ENCODE peak calls at places on chromosomes 11 and 22, in four cellular contexts. T, G, Z and A are unnamed samples.

GRCh38 chr11:118435233-118435892 is 929 bp upstream of the KMT2A start:
- DNase-seq in T (peak), G (peak), Z (peak), A (no peak)

GRCh38 chr11:125117429-125117828 is 6.0 kb upstream of the TMEM218 start:
- DNase-seq in T (no peak), G (no peak), Z (no peak), A (no peak)

GRCh38 chr11:11025087-11025486 is 167.2 kb upstream of the ZBED5 start:
- DNase-seq in T (no peak), G (no peak), Z (no peak), A (no peak)

GRCh38 chr11:79291948-79292347 is 148.9 kb downstream of the TENM4 start:
- DNase-seq in T (no peak), G (no peak), Z (no peak), A (no peak)

GRCh38 chr11:94218372-94218771 is 86.0 kb upstream of the IZUMO1R start:
- DNase-seq in T (no peak), G (no peak), Z (no peak), A (no peak)

GRCh38 chr22:23127055-23127756 is 14.6 kb downstream of the RSPH14 start:
- DNase-seq in T (no peak), G (no peak), Z (no peak), A (no peak)

GRCh38 chr11:70572974-70573260 is 174.6 kb downstream of the CTTN start:
- DNase-seq in T (no peak), G (no peak), Z (no peak), A (no peak)

GRCh38 chr22:19477321-19478085 is 1.5 kb downstream of the UFD1 start:
- DNase-seq in T (no peak), G (no peak), Z (peak), A (no peak)

GRCh38 chr22:20803696-20804324 is 29.9 kb downstream of the SERPIND1 start:
- DNase-seq in T (peak), G (peak), Z (peak), A (no peak)

GRCh38 chr22:35173655-35174054 is 83.6 kb upstream of the HMGXB4 start:
- DNase-seq in T (no peak), G (no peak), Z (no peak), A (no peak)

GRCh38 chr11:114297806-114298700 is 1.9 kb downstream of the NNMT start:
- DNase-seq in T (no peak), G (no peak), Z (no peak), A (no peak)

GRCh38 chr11:114298701-114299090 is 2.5 kb downstream of the NNMT start:
- DNase-seq in T (no peak), G (no peak), Z (no peak), A (no peak)

GRCh38 chr11:114296979-114297372 is 777 bp downstream of the NNMT start:
- DNase-seq in T (no peak), G (no peak), Z (no peak), A (no peak)

GRCh38 chr11:114295676-114296081 is 520 bp upstream of the NNMT start:
- DNase-seq in T (no peak), G (no peak), Z (no peak), A (no peak)

GRCh38 chr11:114296190-114296978 is at the start of gene NNMT:
- DNase-seq in T (peak), G (no peak), Z (no peak), A (peak)
- H3K4me3 ChIP-seq in T (peak), G (peak), Z (no peak), A (peak)

GRCh38 chr22:37420656-37421467 is 6.4 kb downstream of the ELFN2 start:
- DNase-seq in T (no peak), G (no peak), Z (no peak), A (no peak)
- H3K4me3 ChIP-seq in T (no peak), G (peak), Z (no peak), A (peak)

GRCh38 chr11:65947603-65948125 is 2.4 kb downstream of the TSGA10IP start:
- DNase-seq in T (no peak), G (no peak), Z (no peak), A (no peak)

GRCh38 chr11:65947133-65947532 is 1.9 kb downstream of the TSGA10IP start:
- DNase-seq in T (no peak), G (no peak), Z (no peak), A (no peak)

GRCh38 chr11:65945941-65946558 is 770 bp downstream of the TSGA10IP start:
- DNase-seq in T (no peak), G (no peak), Z (no peak), A (no peak)

GRCh38 chr11:65945430-65945911 is at the start of gene TSGA10IP:
- DNase-seq in T (no peak), G (no peak), Z (no peak), A (no peak)

DNA sequence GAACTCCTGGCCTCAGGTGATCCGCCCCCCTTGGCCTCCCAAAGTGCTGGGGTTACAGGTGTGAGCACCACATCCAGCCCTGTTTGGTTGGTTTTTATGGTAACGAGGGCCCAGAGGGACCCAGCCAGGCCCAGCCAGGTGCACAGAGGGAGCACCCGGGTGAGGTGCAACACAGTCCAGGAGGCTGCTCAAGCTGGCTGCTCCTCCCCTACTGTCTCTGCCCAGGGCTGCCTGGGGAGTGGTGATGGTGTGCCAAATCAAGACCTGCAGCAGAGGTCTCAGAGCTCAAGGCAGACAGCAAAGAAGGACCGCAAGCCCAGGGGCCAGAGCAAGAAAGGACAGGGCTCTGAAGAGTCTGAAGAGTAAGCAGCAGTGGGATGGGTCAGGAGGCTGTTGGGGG is 1.4 kb downstream of the TSGA10IP start:
- DNase-seq in T (no peak), G (no peak), Z (no peak), A (no peak)
- H3K4me3 ChIP-seq in T (no peak), G (no peak), Z (no peak), A (no peak)

GRCh38 chr11:74311352-74311926 is at the start of gene P4HA3:
- DNase-seq in T (peak), G (peak), Z (peak), A (no peak)
- H3K4me3 ChIP-seq in T (peak), G (peak), Z (no peak), A (peak)

GRCh38 chr11:88508558-88508807 is 170.9 kb upstream of the CTSC start:
- DNase-seq in T (no peak), G (no peak), Z (no peak), A (no peak)

GRCh38 chr11:88507771-88508557 is 170.4 kb upstream of the CTSC start:
- DNase-seq in T (no peak), G (no peak), Z (no peak), A (no peak)

GRCh38 chr11:88508808-88509581 is 171.5 kb upstream of the CTSC start:
- DNase-seq in T (no peak), G (peak), Z (no peak), A (no peak)
- H3K4me3 ChIP-seq in T (peak), G (no peak), Z (no peak), A (peak)

GRCh38 chr11:74778581-74778980 is 29.9 kb downstream of the RNF169 start:
- DNase-seq in T (no peak), G (no peak), Z (no peak), A (no peak)

GRCh38 chr11:74783241-74783871 is 34.7 kb downstream of the RNF169 start:
- DNase-seq in T (no peak), G (no peak), Z (peak), A (peak)

GRCh38 chr11:74780277-74780870 is 31.7 kb downstream of the RNF169 start:
- DNase-seq in T (no peak), G (no peak), Z (no peak), A (no peak)

DNA sequence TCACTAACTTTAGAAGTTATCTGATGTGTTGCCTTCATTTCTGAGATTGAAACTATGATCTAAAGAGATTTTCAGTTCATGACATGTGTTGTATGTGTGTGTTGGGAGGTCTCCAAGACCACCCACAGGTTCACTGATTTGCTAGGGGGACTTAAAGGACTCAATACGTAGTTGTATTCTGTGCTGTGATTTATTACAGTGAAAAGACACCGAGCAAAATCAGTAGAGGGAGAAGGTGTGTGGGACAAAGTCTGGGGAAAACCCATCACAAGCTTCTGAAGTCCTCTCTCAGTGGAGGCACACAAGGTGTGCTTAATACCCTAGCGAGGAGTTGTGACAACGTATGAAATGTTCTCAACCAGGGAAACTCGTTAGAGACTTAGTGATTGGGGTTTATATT is 35.6 kb downstream of the RNF169 start:
- DNase-seq in T (no peak), G (no peak), Z (peak), A (no peak)
- H3K4me3 ChIP-seq in T (no peak), G (no peak), Z (no peak), A (no peak)

GRCh38 chr22:46518542-46519325 is 18.7 kb downstream of the CELSR1 start:
- DNase-seq in T (no peak), G (no peak), Z (no peak), A (no peak)
- H3K4me3 ChIP-seq in T (no peak), G (no peak), Z (no peak), A (no peak)

GRCh38 chr22:25447689-25448434 is 116.6 kb upstream of the GRK3 start:
- DNase-seq in T (peak), G (peak), Z (peak), A (no peak)

GRCh38 chr22:25451480-25452114 is 112.9 kb upstream of the GRK3 start:
- DNase-seq in T (no peak), G (no peak), Z (no peak), A (no peak)

GRCh38 chr22:25448435-25449051 is 115.9 kb upstream of the GRK3 start:
- DNase-seq in T (no peak), G (peak), Z (peak), A (no peak)

GRCh38 chr22:25449781-25450317 is 114.6 kb upstream of the GRK3 start:
- DNase-seq in T (no peak), G (no peak), Z (no peak), A (no peak)

GRCh38 chr22:25447067-25447688 is 117.3 kb upstream of the GRK3 start:
- DNase-seq in T (no peak), G (no peak), Z (peak), A (no peak)
- H3K4me3 ChIP-seq in T (no peak), G (no peak), Z (peak), A (no peak)

DNA sequence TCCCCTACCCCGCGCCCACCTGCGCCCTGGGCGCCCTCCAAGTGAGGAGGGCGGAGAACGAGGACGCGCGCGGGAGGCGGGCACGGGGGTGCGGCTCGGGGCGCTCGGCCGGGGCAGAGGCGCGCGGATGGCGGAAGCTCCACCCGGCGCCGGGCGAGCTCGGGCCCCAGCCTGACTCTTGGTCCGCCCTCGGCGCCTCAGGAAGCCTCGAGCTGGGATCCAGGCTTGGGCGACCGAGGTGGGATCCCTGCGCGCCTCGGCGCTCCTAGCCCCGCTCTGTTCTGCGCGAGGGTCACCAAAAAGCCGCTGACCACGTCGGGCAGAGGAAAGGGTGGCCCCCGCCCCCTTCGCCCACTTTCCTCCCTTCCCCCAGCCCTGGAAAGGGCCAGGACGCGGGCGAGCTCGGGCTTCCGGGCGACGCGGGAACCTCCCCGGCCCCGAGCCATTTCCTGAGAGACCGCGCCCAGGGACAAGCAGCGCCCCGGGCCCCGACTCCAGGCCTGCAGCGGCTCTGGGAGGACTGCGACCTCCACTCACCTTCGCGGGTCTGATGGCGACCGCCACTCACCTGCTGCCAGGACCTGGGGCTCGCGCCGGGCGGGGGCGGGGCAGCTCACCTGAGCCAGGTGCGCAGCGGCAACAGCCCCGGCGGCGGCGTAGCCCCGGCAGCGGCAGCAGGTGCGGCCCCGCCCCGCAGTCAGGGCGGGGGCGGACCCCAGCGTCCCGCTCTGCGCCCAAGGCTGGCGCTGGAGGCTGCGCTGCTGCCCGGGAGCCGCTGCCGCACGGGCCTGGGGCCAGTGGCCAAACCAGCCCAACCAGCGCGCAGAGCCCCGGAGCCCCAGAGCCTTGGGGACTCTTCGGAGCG is 2.2 kb upstream of the SIGIRR start:
- DNase-seq in T (no peak), G (no peak), Z (peak), A (no peak)
- H3K4me3 ChIP-seq in T (peak), G (peak), Z (peak), A (peak)